ENCODE peak calls at places on chromosomes 13 and 19, in four cellular contexts. P is GM23338, K is HepG2, O is HCT116. L is an unnamed sample.

GRCh38 chr19:50921391-50922315 is 10.5 kb upstream of the KLK4 start:
- ATAC-seq in O (peak; percentile 64), P (peak; percentile 50), K (peak; percentile 38), L (no peak)

GRCh38 chr13:49110122-49110831 is 109.9 kb upstream of the MLNR start:
- ATAC-seq in O (peak; percentile 78), K (peak; percentile 75), P (peak; percentile 56), L (peak; percentile 50)

GRCh38 chr19:7730286-7731217 is 1.4 kb downstream of the CLEC4G start:
- ATAC-seq in K (peak; percentile 26), P (peak; percentile 58), O (no peak), L (no peak)

GRCh38 chr19:41621654-41622053 is 5.2 kb downstream of the CEACAM4 start:
- ATAC-seq in P (no peak), K (no peak), O (no peak), L (no peak)

GRCh38 chr13:114147803-114148520 is 15.5 kb upstream of the RASA3 start:
- ATAC-seq in K (no peak), O (no peak), P (no peak), L (no peak)

GRCh38 chr19:34639491-34640085 is 37.4 kb downstream of the SCGB2B2 start:
- ATAC-seq in P (peak; percentile 90), O (peak; percentile 78), K (peak; percentile 68), L (no peak)

GRCh38 chr13:30340367-30341184 is 33.2 kb upstream of the KATNAL1 start:
- ATAC-seq in P (no peak), O (no peak), K (no peak), L (peak; percentile 88)

GRCh38 chr19:8095354-8095886 is 42.9 kb downstream of the CCL25 start:
- ATAC-seq in P (no peak), O (no peak), K (no peak), L (no peak)

GRCh38 chr13:24251525-24251924 is 57.9 kb upstream of the C1QTNF9 start:
- ATAC-seq in O (no peak), P (no peak), K (no peak), L (no peak)

GRCh38 chr19:49017041-49017665 is at the start of gene LHB:
- ATAC-seq in K (no peak), P (no peak), O (peak; percentile 0), L (no peak)

GRCh38 chr19:8321760-8322637 is 703 bp downstream of the RPS28 start:
- ATAC-seq in K (no peak), P (no peak), O (no peak), L (no peak)

GRCh38 chr13:92716749-92717148 is 509.9 kb upstream of the GPC6 start:
- ATAC-seq in K (no peak), O (no peak), P (no peak), L (no peak)

GRCh38 chr19:57152921-57153320 is 7.9 kb upstream of the ZIM3 start:
- ATAC-seq in K (no peak), O (no peak), P (no peak), L (no peak)

GRCh38 chr13:46101002-46101401 is 3.8 kb downstream of the CPB2 start:
- ATAC-seq in O (no peak), P (peak; percentile 39), K (no peak), L (no peak)

GRCh38 chr13:37934339-37935191 is 65.0 kb upstream of the TRPC4 start:
- ATAC-seq in K (no peak), O (no peak), P (peak; percentile 92), L (no peak)

GRCh38 chr13:98267080-98267912 is 90.2 kb upstream of the RNF113B start:
- ATAC-seq in P (peak; percentile 49), O (no peak), K (peak; percentile 76), L (peak; percentile 34)

GRCh38 chr19:5947435-5947834 is 30.5 kb downstream of the RANBP3 start:
- ATAC-seq in K (no peak), O (no peak), P (no peak), L (peak; percentile 82)

GRCh38 chr19:7216373-7216902 is 77.8 kb downstream of the INSR start:
- ATAC-seq in K (no peak), O (no peak), P (no peak), L (no peak)

GRCh38 chr19:35716735-35716984 is 1.1 kb upstream of the KMT2B start:
- ATAC-seq in P (peak; percentile 74), K (peak; percentile 73), O (peak; percentile 48), L (peak; percentile 32)

GRCh38 chr13:90445179-90445578 is 902.3 kb upstream of the MIR17HG start:
- ATAC-seq in P (no peak), K (no peak), O (peak; percentile 75), L (peak; percentile 50)

GRCh38 chr19:10680545-10681135 is 20.6 kb upstream of the QTRT1 start:
- ATAC-seq in O (no peak), P (no peak), K (no peak), L (no peak)

GRCh38 chr19:801861-802496 is 4.7 kb downstream of the PTBP1 start:
- ATAC-seq in K (no peak), O (no peak), P (no peak), L (no peak)

GRCh38 chr19:803686-804418 is 6.6 kb downstream of the PTBP1 start:
- ATAC-seq in K (no peak), P (no peak), O (no peak), L (no peak)

GRCh38 chr19:802497-802887 is 5.2 kb downstream of the PTBP1 start:
- ATAC-seq in P (no peak), O (no peak), K (no peak), L (no peak)

GRCh38 chr19:804419-805160 is 7.3 kb downstream of the PTBP1 start:
- ATAC-seq in O (no peak), K (no peak), P (no peak), L (no peak)

GRCh38 chr19:802888-803561 is 5.8 kb downstream of the PTBP1 start:
- ATAC-seq in O (no peak), P (no peak), K (no peak), L (no peak)
- TF ChIP-seq POLR2AphosphoS5 in O (no peak), P (no peak), K (no peak), L (no peak)

GRCh38 chr19:18465214-18465963 is 27.5 kb upstream of the ISYNA1 start:
- ATAC-seq in P (no peak), O (no peak), K (no peak), L (no peak)

GRCh38 chr19:18464646-18465045 is 26.7 kb upstream of the ISYNA1 start:
- ATAC-seq in K (peak; percentile 49), P (no peak), O (no peak), L (peak; percentile 69)

GRCh38 chr19:18465964-18466339 is 28.0 kb upstream of the ISYNA1 start:
- ATAC-seq in O (no peak), K (no peak), P (no peak), L (no peak)

GRCh38 chr19:18467978-18468377 is 30.0 kb upstream of the ISYNA1 start:
- ATAC-seq in O (no peak), P (no peak), K (no peak), L (no peak)

DNA sequence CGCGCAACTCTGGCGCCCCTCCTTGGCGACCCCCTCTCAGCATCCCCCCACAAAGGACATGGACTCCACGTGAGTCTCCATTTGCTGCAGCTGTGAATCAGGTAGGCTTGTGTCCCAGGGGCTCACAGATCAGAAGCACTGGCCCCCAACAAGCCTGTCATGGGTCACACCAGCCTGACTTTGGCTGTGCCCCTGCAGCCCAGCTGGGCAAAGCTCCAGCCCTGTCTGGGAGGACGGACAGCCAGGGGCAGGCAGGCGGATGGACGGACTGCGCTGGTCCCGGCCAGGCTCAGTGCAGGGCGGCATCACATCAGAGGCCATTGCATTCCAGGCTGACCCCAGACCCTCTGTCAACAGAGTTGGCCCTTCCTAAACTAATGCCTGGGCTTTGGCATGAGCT is 28.4 kb upstream of the ISYNA1 start:
- ATAC-seq in P (no peak), O (no peak), K (no peak), L (no peak)
- TF ChIP-seq POLR2AphosphoS5 in P (no peak), O (no peak), K (no peak), L (no peak)

GRCh38 chr19:46818812-46819211 is 30.4 kb upstream of the SLC1A5 start:
- ATAC-seq in O (peak; percentile 35), K (peak; percentile 43), P (peak; percentile 81), L (no peak)

GRCh38 chr19:46824887-46825730 is 25.5 kb downstream of the AP2S1 start:
- ATAC-seq in O (no peak), K (no peak), P (no peak), L (no peak)

GRCh38 chr19:46823049-46823448 is 27.6 kb downstream of the AP2S1 start:
- ATAC-seq in P (no peak), O (no peak), K (no peak), L (no peak)

GRCh38 chr19:46825731-46826055 is 25.0 kb downstream of the AP2S1 start:
- ATAC-seq in O (no peak), K (no peak), P (no peak), L (no peak)

GRCh38 chr19:46821512-46822359 is 28.9 kb downstream of the AP2S1 start:
- ATAC-seq in K (peak; percentile 85), P (peak; percentile 59), O (no peak), L (no peak)
- TF ChIP-seq POLR2AphosphoS5 in K (peak; percentile 71), P (no peak), O (no peak), L (no peak)

GRCh38 chr13:19151581-19152263 is 29.9 kb downstream of the TUBA3C start:
- ATAC-seq in K (no peak), P (no peak), O (no peak), L (no peak)

GRCh38 chr13:19154843-19155242 is 26.8 kb downstream of the TUBA3C start:
- ATAC-seq in K (no peak), O (no peak), P (no peak), L (no peak)

GRCh38 chr13:19152403-19152802 is 29.2 kb downstream of the TUBA3C start:
- ATAC-seq in O (no peak), P (no peak), K (no peak), L (no peak)

GRCh38 chr13:19155321-19155861 is 26.2 kb downstream of the TUBA3C start:
- ATAC-seq in K (no peak), O (no peak), P (no peak), L (no peak)

GRCh38 chr13:19153782-19154450 is 27.7 kb downstream of the TUBA3C start:
- ATAC-seq in K (peak; percentile 83), P (no peak), O (no peak), L (no peak)
- TF ChIP-seq POLR2AphosphoS5 in K (no peak), P (no peak), O (no peak), L (no peak)

GRCh38 chr19:18562086-18562485 is 4.4 kb downstream of the KXD1 start:
- ATAC-seq in K (no peak), P (no peak), O (no peak), L (no peak)
- TF ChIP-seq POLR2AphosphoS5 in K (no peak), P (no peak), O (no peak), L (no peak)

GRCh38 chr19:2706251-2706650 is 3.8 kb upstream of the GNG7 start:
- ATAC-seq in K (no peak), P (no peak), O (no peak), L (no peak)
- TF ChIP-seq POLR2AphosphoS5 in K (no peak), P (no peak), O (no peak), L (no peak)